ENCODE peak calls at places on chromosomes 12 and 14, in eight cellular contexts. S is MCF 10A; J is choroid plexus epithelial cell; V is AG09309; O is effector memory CD4-positive, alpha-beta T cell; N is K562; K is substantia nigra; I is stimulated activated CD4-positive, alpha-beta T cell treated with anti-CD3 and anti-CD28 coated beads, Interleukin-15, amount 100 ng/mL, for 1 hour. L is an unnamed sample.

GRCh38 chr12:3944620-3945019 is 71.4 kb upstream of the PARP11 start:
- DNase-seq in S (no peak), J (no peak), V (no peak), O (no peak), N (no peak), K (no peak), I (no peak), L (no peak)

GRCh38 chr12:43044241-43044640 is 454.7 kb upstream of the PRICKLE1 start:
- DNase-seq in S (no peak), J (peak), V (peak), O (no peak), N (no peak), K (no peak), I (no peak), L (no peak)

GRCh38 chr14:29410581-29410980 is 517.1 kb downstream of the PRKD1 start:
- DNase-seq in S (no peak), J (no peak), V (no peak), O (no peak), N (no peak), K (no peak), I (no peak), L (no peak)

GRCh38 chr12:65464930-65465329 is 186.4 kb downstream of the MSRB3 start:
- DNase-seq in S (peak), J (peak), V (peak), O (no peak), N (no peak), K (no peak), I (no peak), L (no peak)

GRCh38 chr14:68649461-68650189 is 143.2 kb downstream of the ZFP36L1 start:
- DNase-seq in S (no peak), J (no peak), V (no peak), O (no peak), N (no peak), K (no peak), I (no peak), L (no peak)

GRCh38 chr14:104144453-104144790 is 6.0 kb downstream of the KIF26A start:
- DNase-seq in S (no peak), J (no peak), V (no peak), O (no peak), N (no peak), K (no peak), I (no peak), L (no peak)

GRCh38 chr14:100580316-100581227 is 6.6 kb downstream of the BEGAIN start:
- DNase-seq in S (no peak), J (no peak), V (no peak), O (no peak), N (no peak), K (no peak), I (no peak), L (no peak)

GRCh38 chr12:114673169-114673833 is 10.7 kb downstream of the TBX3 start:
- DNase-seq in S (no peak), J (peak), V (no peak), O (no peak), N (no peak), K (no peak), I (no peak), L (no peak)

GRCh38 chr12:65300679-65301349 is 22.3 kb downstream of the MSRB3 start:
- DNase-seq in S (peak), J (peak), V (no peak), O (no peak), N (peak), K (no peak), I (no peak), L (no peak)

GRCh38 chr14:100541621-100542560 is 45.3 kb downstream of the BEGAIN start:
- DNase-seq in S (no peak), J (no peak), V (no peak), O (no peak), N (no peak), K (no peak), I (no peak), L (no peak)

GRCh38 chr12:89244536-89244935 is 107.8 kb downstream of the DUSP6 start:
- DNase-seq in S (no peak), J (peak), V (no peak), O (no peak), N (no peak), K (no peak), I (no peak), L (no peak)

GRCh38 chr14:104001003-104001402 is 58.7 kb upstream of the RD3L start:
- DNase-seq in S (peak), J (no peak), V (no peak), O (no peak), N (peak), K (no peak), I (no peak), L (no peak)